ENCODE peak calls at places on chromosomes 13 and 19, in ten cellular contexts. T is CD4-positive, alpha-beta T cell; A is HTR-8/SVneo; R is activated CD8-positive, alpha-beta memory T cell treated with anti-CD3 and anti-CD28 coated beads for 1 hour; P is T1000; K is stomach; H is activated CD4-positive, alpha-beta T cell treated with anti-CD3 and anti-CD28 coated beads for 24 hours; J is AG10803; B is T-helper 2 cell; Z is NCI-H1105. L is an unnamed sample.

GRCh38 chr13:110415669-110416068 is 108.6 kb downstream of the COL4A2 start:
- DNase-seq in H (no peak), K (no peak), P (no peak), J (no peak), B (no peak), Z (no peak), R (no peak), T (no peak), A (no peak), L (peak)

GRCh38 chr19:39342647-39343305 is 555 bp downstream of the SAMD4B start:
- DNase-seq in K (no peak), J (no peak), T (no peak), R (no peak), P (no peak), B (no peak), H (no peak), A (no peak), Z (no peak), L (peak)

GRCh38 chr19:2850256-2850925 is 9.1 kb downstream of the ZNF555 start:
- DNase-seq in A (no peak), B (no peak), K (no peak), P (no peak), R (no peak), J (no peak), H (no peak), Z (no peak), T (no peak), L (no peak)

GRCh38 chr19:3210347-3211017 is 14.0 kb upstream of the CELF5 start:
- DNase-seq in H (peak), P (no peak), K (peak), T (peak), R (peak), J (no peak), B (peak), A (peak), Z (no peak), L (peak)

GRCh38 chr13:84362777-84363176 is 480.5 kb upstream of the SLITRK1 start:
- DNase-seq in B (no peak), J (peak), H (no peak), R (no peak), K (no peak), T (no peak), A (peak), P (no peak), Z (no peak), L (no peak)

GRCh38 chr13:62997038-62997619 is 1581.5 kb upstream of the PCDH20 start:
- DNase-seq in J (no peak), P (no peak), Z (no peak), B (no peak), R (no peak), K (no peak), A (no peak), T (no peak), H (no peak), L (no peak)

GRCh38 chr13:19961484-19961883 is 3.0 kb downstream of the ZMYM2 start:
- DNase-seq in K (no peak), A (no peak), P (no peak), B (no peak), Z (no peak), H (no peak), T (no peak), J (no peak), R (no peak), L (no peak)

GRCh38 chr13:68368922-68369321 is 1138.8 kb upstream of the PCDH9 start:
- DNase-seq in P (no peak), J (no peak), K (no peak), Z (no peak), T (no peak), R (no peak), H (no peak), A (no peak), B (no peak), L (no peak)

GRCh38 chr13:96089749-96090239 is at the start of gene HS6ST3:
- DNase-seq in Z (peak), T (no peak), B (no peak), A (no peak), K (peak), R (no peak), J (peak), H (no peak), P (no peak), L (no peak)

L was measured in Calu3.